ENCODE peak calls at places on chromosomes 4 and X, in six cellular contexts. Z, L, Y, H, V and A are unnamed samples.

GRCh38 chr4:64271601-64272081 is 137.6 kb downstream of the TECRL start:
- DNase-seq in Y (peak; percentile 44), V (no peak), L (no peak), H (no peak), Z (no peak), A (no peak)

GRCh38 chr4:81198609-81199008 is 16.4 kb downstream of the PRKG2 start:
- DNase-seq in V (no peak), L (no peak), H (no peak), Y (no peak), Z (no peak), A (no peak)

GRCh38 chr4:128854433-128854832 is 44.9 kb downstream of the JADE1 start:
- DNase-seq in L (no peak), H (peak; percentile 85), Z (peak; percentile 46), Y (no peak), V (peak; percentile 43), A (no peak)

GRCh38 chrX:40099046-40099968 is 1.5 kb upstream of the BCOR start:
- DNase-seq in L (peak; percentile 28), Z (peak; percentile 49), H (peak; percentile 29), Y (peak; percentile 71), V (no peak), A (peak; percentile 54)

GRCh38 chrX:87299563-87300160 is 217.9 kb upstream of the KLHL4 start:
- DNase-seq in H (peak; percentile 0), V (no peak), L (peak; percentile 1), Z (peak; percentile 0), Y (peak; percentile 54), A (no peak)

GRCh38 chr4:52824603-52825310 is 37.4 kb upstream of the RASL11B start:
- DNase-seq in Y (peak; percentile 94), L (peak; percentile 51), Z (peak; percentile 49), V (peak; percentile 87), H (peak; percentile 86), A (peak; percentile 22)

GRCh38 chr4:147509386-147509785 is 28.5 kb downstream of the EDNRA start:
- DNase-seq in Y (no peak), H (no peak), V (no peak), Z (no peak), L (no peak), A (no peak)

GRCh38 chr4:56626420-56626819 is 54.7 kb downstream of the HOPX start:
- DNase-seq in L (no peak), V (no peak), Z (no peak), H (no peak), Y (no peak), A (no peak)

GRCh38 chr4:176788971-176789370 is 3.8 kb downstream of the VEGFC start:
- DNase-seq in Y (no peak), L (no peak), H (peak; percentile 40), V (no peak), Z (no peak), A (no peak)

GRCh38 chr4:38675167-38676121 is 11.4 kb downstream of the KLF3 start:
- DNase-seq in V (peak; percentile 74), L (peak; percentile 79), Y (peak; percentile 86), Z (peak; percentile 84), H (peak; percentile 84), A (peak; percentile 80)

GRCh38 chrX:103792916-103793540 is 16.4 kb downstream of the PLP1 start:
- DNase-seq in Z (peak; percentile 79), H (peak; percentile 82), Y (no peak), V (peak; percentile 52), L (no peak), A (peak; percentile 7)

GRCh38 chrX:69238153-69238959 is 73.1 kb upstream of the PJA1 start:
- DNase-seq in Y (peak; percentile 37), L (no peak), Z (no peak), V (no peak), H (peak; percentile 24), A (no peak)

GRCh38 chr4:2667428-2667827 is 88.7 kb downstream of the TNIP2 start:
- DNase-seq in Y (no peak), H (no peak), L (no peak), V (no peak), Z (no peak), A (no peak)

GRCh38 chr4:67288964-67289363 is 256.3 kb downstream of the CENPC start:
- DNase-seq in H (peak; percentile 7), L (peak; percentile 29), Z (peak; percentile 28), V (no peak), Y (peak; percentile 36), A (peak; percentile 10)

GRCh38 chr4:79050521-79050880 is 111.3 kb upstream of the PAQR3 start:
- DNase-seq in Z (no peak), H (no peak), V (no peak), L (no peak), Y (no peak), A (peak; percentile 1)

GRCh38 chrX:10990418-10990817 is 120.7 kb upstream of the HCCS start:
- DNase-seq in V (no peak), H (peak; percentile 32), Z (no peak), L (no peak), Y (no peak), A (no peak)

GRCh38 chr4:158769175-158769831 is 477 bp downstream of the FNIP2 start:
- DNase-seq in Z (peak; percentile 50), H (peak; percentile 63), V (no peak), L (peak; percentile 44), Y (peak; percentile 33), A (peak; percentile 9)

GRCh38 chrX:142938793-142939192 is 86.9 kb upstream of the SPANXN4 start:
- DNase-seq in H (no peak), Z (no peak), Y (no peak), L (no peak), V (no peak), A (no peak)

GRCh38 chr4:159904906-159905305 is 802.0 kb downstream of the RAPGEF2 start:
- DNase-seq in H (no peak), Z (no peak), V (no peak), L (no peak), Y (no peak), A (no peak)

GRCh38 chr4:118905546-118905945 is 16.9 kb downstream of the SYNPO2 start:
- DNase-seq in L (no peak), Y (no peak), V (no peak), H (peak; percentile 53), Z (no peak), A (peak; percentile 66)

GRCh38 chr4:17065821-17066220 is 167.4 kb upstream of the LDB2 start:
- DNase-seq in Y (no peak), H (peak; percentile 63), L (no peak), V (no peak), Z (peak; percentile 24), A (no peak)

GRCh38 chr4:30875659-30876269 is 155.6 kb downstream of the PCDH7 start:
- DNase-seq in Z (no peak), V (no peak), L (no peak), Y (no peak), H (no peak), A (no peak)

GRCh38 chrX:149487292-149487691 is 17.8 kb downstream of the IDS start:
- DNase-seq in Z (no peak), L (peak; percentile 10), V (no peak), H (no peak), Y (no peak), A (no peak)

GRCh38 chrX:143669395-143669794 is 33.5 kb upstream of the SLITRK4 start:
- DNase-seq in H (no peak), V (no peak), L (no peak), Y (no peak), Z (no peak), A (no peak)

GRCh38 chr4:2408401-2408958 is 10.0 kb downstream of the ZFYVE28 start:
- DNase-seq in L (no peak), Z (no peak), H (no peak), Y (no peak), V (no peak), A (peak; percentile 42)

GRCh38 chr4:160352637-160353036 is 1249.8 kb downstream of the RAPGEF2 start:
- DNase-seq in L (no peak), V (no peak), Y (no peak), Z (no peak), H (no peak), A (no peak)

GRCh38 chr4:931194-931959 is 739 bp downstream of the GAK start:
- DNase-seq in L (peak; percentile 13), Y (peak; percentile 19), Z (peak; percentile 53), V (peak; percentile 69), H (peak; percentile 64), A (peak; percentile 11)